ENCODE peak calls at places on chromosome 4, in six cellular contexts. One of them, this sample, is unnamed.

GRCh38 chr4:39655866-39656265 is 17.2 kb upstream of the SMIM14 start:
- DNase-seq in HFF-Myc: no peak
- DNase-seq in hippocampal formation: no peak
- DNase-seq in progenitor cell of endocrine pancreas: no peak
- DNase-seq in NCI-H460: no peak
- DNase-seq in GM10248: peak; percentile 34
- DNase-seq in this sample: no peak

GRCh38 chr4:721261-722171 is 15.9 kb downstream of the PCGF3 start:
- DNase-seq in HFF-Myc: no peak
- DNase-seq in hippocampal formation: no peak
- DNase-seq in progenitor cell of endocrine pancreas: no peak
- DNase-seq in NCI-H460: no peak
- DNase-seq in GM10248: no peak
- DNase-seq in this sample: peak; percentile 89

GRCh38 chr4:118772149-118773081 is 63.5 kb downstream of the SEC24D start:
- DNase-seq in HFF-Myc: no peak
- DNase-seq in hippocampal formation: no peak
- DNase-seq in progenitor cell of endocrine pancreas: no peak
- DNase-seq in NCI-H460: peak; percentile 27
- DNase-seq in GM10248: peak; percentile 32
- DNase-seq in this sample: peak; percentile 74

GRCh38 chr4:139973015-139973414 is 181.0 kb downstream of the MAML3 start:
- DNase-seq in HFF-Myc: no peak
- DNase-seq in hippocampal formation: no peak
- DNase-seq in progenitor cell of endocrine pancreas: no peak
- DNase-seq in NCI-H460: no peak
- DNase-seq in GM10248: no peak
- DNase-seq in this sample: no peak

GRCh38 chr4:28229092-28229491 is 1368.5 kb downstream of the STIM2 start:
- DNase-seq in HFF-Myc: no peak
- DNase-seq in hippocampal formation: no peak
- DNase-seq in progenitor cell of endocrine pancreas: no peak
- DNase-seq in NCI-H460: peak; percentile 65
- DNase-seq in GM10248: no peak
- DNase-seq in this sample: no peak

GRCh38 chr4:103947617-103948016 is 227.8 kb upstream of the TACR3 start:
- DNase-seq in HFF-Myc: no peak
- DNase-seq in hippocampal formation: no peak
- DNase-seq in progenitor cell of endocrine pancreas: no peak
- DNase-seq in NCI-H460: no peak
- DNase-seq in GM10248: no peak
- DNase-seq in this sample: no peak

GRCh38 chr4:56102581-56102980 is 153.8 kb downstream of the CEP135 start:
- DNase-seq in HFF-Myc: no peak
- DNase-seq in hippocampal formation: no peak
- DNase-seq in progenitor cell of endocrine pancreas: no peak
- DNase-seq in NCI-H460: no peak
- DNase-seq in GM10248: no peak
- DNase-seq in this sample: no peak

GRCh38 chr4:776743-777441 is 49.0 kb downstream of the CPLX1 start:
- DNase-seq in HFF-Myc: no peak
- DNase-seq in hippocampal formation: no peak
- DNase-seq in progenitor cell of endocrine pancreas: no peak
- DNase-seq in NCI-H460: no peak
- DNase-seq in GM10248: no peak
- DNase-seq in this sample: no peak

GRCh38 chr4:173990126-173990878 is 293.2 kb downstream of the FBXO8 start:
- DNase-seq in HFF-Myc: peak; percentile 5
- DNase-seq in hippocampal formation: no peak
- DNase-seq in progenitor cell of endocrine pancreas: no peak
- DNase-seq in NCI-H460: peak; percentile 24
- DNase-seq in GM10248: no peak
- DNase-seq in this sample: peak; percentile 53

GRCh38 chr4:3531887-3532713 is at the start of gene LRPAP1:
- DNase-seq in HFF-Myc: peak; percentile 63
- DNase-seq in hippocampal formation: peak; percentile 90
- DNase-seq in progenitor cell of endocrine pancreas: peak; percentile 95
- DNase-seq in NCI-H460: peak; percentile 81
- DNase-seq in GM10248: peak; percentile 100
- DNase-seq in this sample: peak; percentile 80

GRCh38 chr4:107117726-107118125 is 81.6 kb upstream of the DKK2 start:
- DNase-seq in HFF-Myc: no peak
- DNase-seq in hippocampal formation: no peak
- DNase-seq in progenitor cell of endocrine pancreas: no peak
- DNase-seq in NCI-H460: no peak
- DNase-seq in GM10248: no peak
- DNase-seq in this sample: no peak

GRCh38 chr4:73501664-73502265 is 20.2 kb downstream of the AFM start:
- DNase-seq in HFF-Myc: no peak
- DNase-seq in hippocampal formation: no peak
- DNase-seq in progenitor cell of endocrine pancreas: no peak
- DNase-seq in NCI-H460: no peak
- DNase-seq in GM10248: no peak
- DNase-seq in this sample: no peak

GRCh38 chr4:101020956-101021355 is 326.4 kb downstream of the PPP3CA start:
- DNase-seq in HFF-Myc: peak; percentile 63
- DNase-seq in hippocampal formation: no peak
- DNase-seq in progenitor cell of endocrine pancreas: no peak
- DNase-seq in NCI-H460: peak; percentile 58
- DNase-seq in GM10248: no peak
- DNase-seq in this sample: peak; percentile 90

GRCh38 chr4:101655847-101656246 is 134.7 kb upstream of the BANK1 start:
- DNase-seq in HFF-Myc: no peak
- DNase-seq in hippocampal formation: no peak
- DNase-seq in progenitor cell of endocrine pancreas: no peak
- DNase-seq in NCI-H460: no peak
- DNase-seq in GM10248: no peak
- DNase-seq in this sample: no peak

GRCh38 chr4:151922811-151923210 is 162.0 kb upstream of the GATB start:
- DNase-seq in HFF-Myc: peak; percentile 48
- DNase-seq in hippocampal formation: no peak
- DNase-seq in progenitor cell of endocrine pancreas: no peak
- DNase-seq in NCI-H460: no peak
- DNase-seq in GM10248: no peak
- DNase-seq in this sample: no peak

GRCh38 chr4:143337600-143338287 is 1.1 kb downstream of the GAB1 start:
- DNase-seq in HFF-Myc: no peak
- DNase-seq in hippocampal formation: peak; percentile 51
- DNase-seq in progenitor cell of endocrine pancreas: no peak
- DNase-seq in NCI-H460: no peak
- DNase-seq in GM10248: no peak
- DNase-seq in this sample: peak; percentile 62

GRCh38 chr4:16000708-16001483 is 37.9 kb upstream of the FGFBP2 start:
- DNase-seq in HFF-Myc: no peak
- DNase-seq in hippocampal formation: no peak
- DNase-seq in progenitor cell of endocrine pancreas: no peak
- DNase-seq in NCI-H460: no peak
- DNase-seq in GM10248: no peak
- DNase-seq in this sample: peak; percentile 37

GRCh38 chr4:162475221-162475620 is 311.4 kb upstream of the FSTL5 start:
- DNase-seq in HFF-Myc: no peak
- DNase-seq in hippocampal formation: no peak
- DNase-seq in progenitor cell of endocrine pancreas: no peak
- DNase-seq in NCI-H460: no peak
- DNase-seq in GM10248: no peak
- DNase-seq in this sample: no peak

GRCh38 chr4:19256823-19257222 is 994.9 kb upstream of the SLIT2 start:
- DNase-seq in HFF-Myc: no peak
- DNase-seq in hippocampal formation: no peak
- DNase-seq in progenitor cell of endocrine pancreas: no peak
- DNase-seq in NCI-H460: no peak
- DNase-seq in GM10248: no peak
- DNase-seq in this sample: no peak

GRCh38 chr4:165715989-165716388 is 157.0 kb upstream of the TLL1 start:
- DNase-seq in HFF-Myc: no peak
- DNase-seq in hippocampal formation: no peak
- DNase-seq in progenitor cell of endocrine pancreas: no peak
- DNase-seq in NCI-H460: no peak
- DNase-seq in GM10248: no peak
- DNase-seq in this sample: no peak

GRCh38 chr4:105399535-105400161 is 74.2 kb downstream of the PPA2 start:
- DNase-seq in HFF-Myc: peak; percentile 38
- DNase-seq in hippocampal formation: no peak
- DNase-seq in progenitor cell of endocrine pancreas: no peak
- DNase-seq in NCI-H460: peak; percentile 40
- DNase-seq in GM10248: no peak
- DNase-seq in this sample: no peak

GRCh38 chr4:48909697-48910096 is 3.1 kb upstream of the OCIAD2 start:
- DNase-seq in HFF-Myc: peak; percentile 81
- DNase-seq in hippocampal formation: no peak
- DNase-seq in progenitor cell of endocrine pancreas: no peak
- DNase-seq in NCI-H460: peak; percentile 64
- DNase-seq in GM10248: no peak
- DNase-seq in this sample: peak; percentile 72

GRCh38 chr4:182255421-182256190 is 12.4 kb downstream of the TENM3 start:
- DNase-seq in HFF-Myc: no peak
- DNase-seq in hippocampal formation: no peak
- DNase-seq in progenitor cell of endocrine pancreas: no peak
- DNase-seq in NCI-H460: no peak
- DNase-seq in GM10248: no peak
- DNase-seq in this sample: no peak

GRCh38 chr4:97238956-97239698 is 904.1 kb downstream of the STPG2 start:
- DNase-seq in HFF-Myc: no peak
- DNase-seq in hippocampal formation: no peak
- DNase-seq in progenitor cell of endocrine pancreas: no peak
- DNase-seq in NCI-H460: no peak
- DNase-seq in GM10248: no peak
- DNase-seq in this sample: no peak

GRCh38 chr4:158428242-158428641 is 93.4 kb upstream of the RXFP1 start:
- DNase-seq in HFF-Myc: no peak
- DNase-seq in hippocampal formation: no peak
- DNase-seq in progenitor cell of endocrine pancreas: no peak
- DNase-seq in NCI-H460: no peak
- DNase-seq in GM10248: no peak
- DNase-seq in this sample: no peak

GRCh38 chr4:114217150-114217817 is 237.8 kb upstream of the ARSJ start:
- DNase-seq in HFF-Myc: no peak
- DNase-seq in hippocampal formation: no peak
- DNase-seq in progenitor cell of endocrine pancreas: no peak
- DNase-seq in NCI-H460: no peak
- DNase-seq in GM10248: no peak
- DNase-seq in this sample: no peak

GRCh38 chr4:53321151-53321987 is 44.5 kb downstream of the SCFD2 start:
- DNase-seq in HFF-Myc: peak; percentile 89
- DNase-seq in hippocampal formation: no peak
- DNase-seq in progenitor cell of endocrine pancreas: no peak
- DNase-seq in NCI-H460: no peak
- DNase-seq in GM10248: no peak
- DNase-seq in this sample: peak; percentile 56

GRCh38 chr4:46676364-46676763 is 232.7 kb downstream of the COX7B2 start:
- DNase-seq in HFF-Myc: no peak
- DNase-seq in hippocampal formation: no peak
- DNase-seq in progenitor cell of endocrine pancreas: no peak
- DNase-seq in NCI-H460: no peak
- DNase-seq in GM10248: no peak
- DNase-seq in this sample: no peak

GRCh38 chr4:128571747-128572146 is 237.8 kb upstream of the JADE1 start:
- DNase-seq in HFF-Myc: peak; percentile 64
- DNase-seq in hippocampal formation: no peak
- DNase-seq in progenitor cell of endocrine pancreas: no peak
- DNase-seq in NCI-H460: peak; percentile 38
- DNase-seq in GM10248: no peak
- DNase-seq in this sample: peak; percentile 4